ENCODE peak calls at places on chromosomes 7 and 10, in seven cellular contexts. Z is right atrium auricular region, G is coronary artery, Q is fibroblast of lung, J is AG09319, N is NCI-H1417 treated with DMSO at 0.1 percent for 48 hours, P is tibial artery. C is an unnamed sample.
A peak's percentile ranks its signal among the peaks of the same experiment; 100 is the strongest.

GRCh38 chr7:139294241-139294640 is 46.9 kb upstream of the FMC1 start:
- DNase-seq in Z (no peak), G (no peak), Q (no peak), J (no peak), N (no peak), P (no peak), C (no peak)

GRCh38 chr7:103074519-103075336 is at the start of the genes ARMC10 and FBXL13:
- DNase-seq in Z (peak; percentile 89), G (peak; percentile 96), Q (peak; percentile 88), J (peak; percentile 60), N (peak; percentile 69), P (peak; percentile 90), C (peak; percentile 98)

GRCh38 chr10:93580824-93581223 is 14.4 kb downstream of the FFAR4 start:
- DNase-seq in Z (no peak), G (no peak), Q (peak; percentile 20), J (no peak), N (no peak), P (no peak), C (no peak)

GRCh38 chr7:18538554-18539250 is 43.2 kb downstream of the HDAC9 start:
- DNase-seq in Z (no peak), G (no peak), Q (no peak), J (no peak), N (no peak), P (no peak), C (no peak)

GRCh38 chr7:14954035-14954434 is 51.5 kb upstream of the DGKB start:
- DNase-seq in Z (no peak), G (no peak), Q (no peak), J (no peak), N (no peak), P (no peak), C (no peak)

GRCh38 chr10:115417585-115418265 is 324.6 kb downstream of the ATRNL1 start:
- DNase-seq in Z (no peak), G (no peak), Q (peak; percentile 72), J (no peak), N (no peak), P (no peak), C (no peak)

GRCh38 chr7:96310106-96310505 is 11.8 kb downstream of the SLC25A13 start:
- DNase-seq in Z (no peak), G (no peak), Q (peak; percentile 51), J (peak; percentile 23), N (no peak), P (peak; percentile 37), C (no peak)

GRCh38 chr7:143519411-143520131 is 41.9 kb downstream of the TAS2R41 start:
- DNase-seq in Z (no peak), G (no peak), Q (peak; percentile 11), J (no peak), N (no peak), P (no peak), C (no peak)

GRCh38 chr7:44400033-44400511 is 74.7 kb upstream of the CAMK2B start:
- DNase-seq in Z (no peak), G (no peak), Q (no peak), J (no peak), N (no peak), P (no peak), C (peak; percentile 50)

GRCh38 chr10:72328045-72328828 is 26.5 kb downstream of the DNAJB12 start:
- DNase-seq in Z (peak; percentile 85), G (peak; percentile 85), Q (peak; percentile 79), J (no peak), N (no peak), P (peak; percentile 72), C (peak; percentile 92)

GRCh38 chr7:691361-692045 is 35.0 kb upstream of the DNAAF5 start:
- DNase-seq in Z (no peak), G (peak; percentile 53), Q (no peak), J (no peak), N (no peak), P (no peak), C (no peak)

GRCh38 chr10:27223964-27224363 is 16.6 kb downstream of the ACBD5 start:
- DNase-seq in Z (no peak), G (no peak), Q (peak; percentile 50), J (no peak), N (no peak), P (peak; percentile 34), C (no peak)

GRCh38 chr7:134831862-134832261 is 52.4 kb downstream of the CALD1 start:
- DNase-seq in Z (no peak), G (no peak), Q (peak; percentile 60), J (no peak), N (no peak), P (peak; percentile 30), C (no peak)

GRCh38 chr7:74479961-74480829 is 26.5 kb downstream of the GTF2IRD1 start:
- DNase-seq in Z (peak; percentile 93), G (peak; percentile 96), Q (peak; percentile 90), J (peak; percentile 85), N (peak; percentile 41), P (peak; percentile 86), C (no peak)

GRCh38 chr7:49255061-49255460 is 330.7 kb downstream of the CDC14C start:
- DNase-seq in Z (no peak), G (no peak), Q (no peak), J (no peak), N (no peak), P (no peak), C (no peak)

GRCh38 chr10:97490592-97490991 is 7.6 kb downstream of the MMS19 start:
- DNase-seq in Z (peak; percentile 52), G (no peak), Q (no peak), J (no peak), N (no peak), P (no peak), C (no peak)

GRCh38 chr10:61821153-61821552 is 80.3 kb upstream of the ARID5B start:
- DNase-seq in Z (no peak), G (no peak), Q (no peak), J (no peak), N (no peak), P (no peak), C (no peak)

GRCh38 chr7:15832996-15833395 is 146.5 kb upstream of the MEOX2 start:
- DNase-seq in Z (peak; percentile 65), G (no peak), Q (peak; percentile 70), J (peak; percentile 7), N (no peak), P (peak; percentile 46), C (no peak)

GRCh38 chr10:86264481-86265231 is 101.9 kb downstream of the GRID1 start:
- DNase-seq in Z (no peak), G (peak; percentile 66), Q (no peak), J (no peak), N (no peak), P (peak; percentile 11), C (no peak)

GRCh38 chr7:97495487-97495886 is 236.4 kb upstream of the TAC1 start:
- DNase-seq in Z (no peak), G (no peak), Q (no peak), J (no peak), N (no peak), P (no peak), C (no peak)

GRCh38 chr7:111735661-111736323 is 173.5 kb upstream of the IMMP2L start:
- DNase-seq in Z (peak; percentile 72), G (no peak), Q (peak; percentile 84), J (no peak), N (no peak), P (peak; percentile 65), C (no peak)

GRCh38 chr10:43960477-43960876 is 311.8 kb upstream of the ZNF32 start:
- DNase-seq in Z (no peak), G (peak; percentile 29), Q (no peak), J (no peak), N (no peak), P (no peak), C (peak; percentile 75)

GRCh38 chr10:69682955-69683474 is 53.0 kb downstream of the FAM241B start:
- DNase-seq in Z (no peak), G (peak; percentile 31), Q (no peak), J (no peak), N (no peak), P (no peak), C (no peak)

GRCh38 chr10:34866848-34867247 is 51.8 kb upstream of the PARD3 start:
- DNase-seq in Z (no peak), G (no peak), Q (no peak), J (no peak), N (no peak), P (no peak), C (no peak)

GRCh38 chr10:103140469-103140868 is 52.6 kb downstream of the NT5C2 start:
- DNase-seq in Z (no peak), G (no peak), Q (no peak), J (no peak), N (no peak), P (no peak), C (no peak)

GRCh38 chr7:128939861-128940410 is 2.2 kb downstream of the IRF5 start:
- DNase-seq in Z (no peak), G (no peak), Q (no peak), J (no peak), N (no peak), P (no peak), C (no peak)

GRCh38 chr10:93463723-93464511 is 18.2 kb downstream of the MYOF start:
- DNase-seq in Z (peak; percentile 75), G (no peak), Q (peak; percentile 82), J (peak; percentile 49), N (no peak), P (peak; percentile 66), C (no peak)

GRCh38 chr10:43471146-43471545 is 34.2 kb downstream of the ZNF487 start:
- DNase-seq in Z (no peak), G (no peak), Q (no peak), J (no peak), N (no peak), P (no peak), C (no peak)

GRCh38 chr10:93165367-93165766 is 91.7 kb downstream of the CYP26A1 start:
- DNase-seq in Z (no peak), G (no peak), Q (no peak), J (no peak), N (no peak), P (no peak), C (no peak)

GRCh38 chr7:134891262-134892001 is 94.9 kb upstream of the AGBL3 start:
- DNase-seq in Z (peak; percentile 91), G (peak; percentile 83), Q (peak; percentile 99), J (peak; percentile 91), N (peak; percentile 52), P (peak; percentile 90), C (no peak)

GRCh38 chr7:26048663-26049062 is 103.3 kb upstream of the NFE2L3 start:
- DNase-seq in Z (no peak), G (no peak), Q (no peak), J (no peak), N (no peak), P (no peak), C (no peak)

GRCh38 chr7:73905360-73905759 is 44.4 kb downstream of the TMEM270 start:
- DNase-seq in Z (no peak), G (no peak), Q (no peak), J (no peak), N (no peak), P (no peak), C (peak; percentile 80)

GRCh38 chr7:41656357-41656756 is 46.5 kb downstream of the INHBA start:
- DNase-seq in Z (no peak), G (no peak), Q (peak; percentile 69), J (peak; percentile 15), N (no peak), P (no peak), C (no peak)

GRCh38 chr10:79127151-79127961 is 58.6 kb downstream of the ZMIZ1 start:
- DNase-seq in Z (peak; percentile 90), G (no peak), Q (peak; percentile 83), J (no peak), N (no peak), P (peak; percentile 90), C (no peak)

GRCh38 chr10:130190065-130190736 is 54.0 kb downstream of the GLRX3 start:
- DNase-seq in Z (peak; percentile 69), G (peak; percentile 84), Q (peak; percentile 83), J (peak; percentile 54), N (no peak), P (peak; percentile 85), C (peak; percentile 94)

GRCh38 chr7:28132959-28133745 is 47.4 kb downstream of the JAZF1 start:
- DNase-seq in Z (no peak), G (no peak), Q (no peak), J (no peak), N (no peak), P (no peak), C (no peak)

GRCh38 chr7:157750291-157750690 is 413.5 kb downstream of the DNAJB6 start:
- DNase-seq in Z (no peak), G (no peak), Q (no peak), J (no peak), N (no peak), P (no peak), C (no peak)

GRCh38 chr7:86089455-86089854 is 554.3 kb upstream of the GRM3 start:
- DNase-seq in Z (no peak), G (no peak), Q (no peak), J (no peak), N (no peak), P (no peak), C (no peak)